ENCODE peak calls at places on chromosomes 4 and X, in ten cellular contexts. W is body of pancreas, U is prostate gland, C is esophagus muscularis mucosa, P is HCT116, Z is right lobe of liver, S is gastrocnemius medialis, Q is suprapubic skin, V is transverse colon, B is A549. O is an unnamed sample.

GRCh38 chr4:26574563-26574962 is 9.3 kb upstream of the TBC1D19 start:
- DNase-seq in W (no peak), U (no peak), B (no peak), Z (no peak), C (no peak), P (no peak), Q (no peak), V (no peak), S (no peak), O (no peak)

GRCh38 chr4:138007572-138007971 is 234.6 kb downstream of the SLC7A11 start:
- DNase-seq in U (no peak), S (no peak), B (no peak), Z (no peak), V (no peak), W (no peak), Q (no peak), C (no peak), P (peak; percentile 13), O (no peak)

GRCh38 chrX:44843318-44843702 is 511 bp upstream of the DUSP21 start:
- DNase-seq in W (no peak), V (no peak), Q (no peak), C (no peak), B (no peak), P (no peak), Z (no peak), S (no peak), U (no peak), O (no peak)

GRCh38 chrX:47176101-47176740 is 17.4 kb upstream of the UBA1 start:
- DNase-seq in W (no peak), S (no peak), B (no peak), Q (peak; percentile 4), V (no peak), U (no peak), C (no peak), Z (no peak), P (no peak), O (no peak)

GRCh38 chr4:103021120-103021519 is 1.6 kb upstream of the SLC9B1 start:
- DNase-seq in V (no peak), U (no peak), Z (no peak), P (no peak), C (no peak), W (no peak), Q (no peak), B (no peak), S (peak; percentile 17), O (no peak)

GRCh38 chr4:176999943-177000543 is 207.3 kb upstream of the VEGFC start:
- DNase-seq in V (no peak), B (peak; percentile 3), C (no peak), Q (no peak), U (peak; percentile 22), S (no peak), Z (no peak), W (no peak), P (no peak), O (peak; percentile 2)

GRCh38 chrX:6574762-6575161 is 39.8 kb upstream of the VCX3A start:
- DNase-seq in B (no peak), Z (no peak), W (no peak), C (no peak), P (no peak), U (no peak), Q (no peak), V (no peak), S (no peak), O (no peak)

GRCh38 chrX:109553862-109554261 is 17.2 kb downstream of the NXT2 start:
- DNase-seq in U (no peak), C (no peak), W (no peak), P (no peak), V (no peak), Q (no peak), B (no peak), S (no peak), Z (no peak), O (no peak)

GRCh38 chrX:9137152-9137551 is 103.2 kb upstream of the FAM9B start:
- DNase-seq in U (no peak), Q (no peak), B (no peak), V (no peak), W (no peak), C (no peak), S (no peak), P (no peak), Z (no peak), O (no peak)

GRCh38 chr4:8742546-8742945 is 129.1 kb downstream of the HMX1 start:
- DNase-seq in V (no peak), B (no peak), Z (no peak), Q (no peak), U (no peak), P (no peak), S (no peak), W (no peak), C (no peak), O (no peak)

GRCh38 chrX:24443943-24444342 is 21.1 kb upstream of the PDK3 start:
- DNase-seq in Q (no peak), P (no peak), S (no peak), U (no peak), C (no peak), W (no peak), B (no peak), V (no peak), Z (no peak), O (no peak)

GRCh38 chr4:83552085-83552484 is 16.2 kb downstream of the GPAT3 start:
- DNase-seq in Z (no peak), V (no peak), S (no peak), W (no peak), B (no peak), U (no peak), Q (no peak), P (no peak), C (no peak), O (no peak)

GRCh38 chrX:78455901-78456300 is 128.5 kb upstream of the CYSLTR1 start:
- DNase-seq in Z (no peak), B (no peak), U (no peak), Q (no peak), S (no peak), C (no peak), P (no peak), V (no peak), W (no peak), O (no peak)

GRCh38 chrX:74536142-74537010 is 78.0 kb downstream of the RLIM start:
- DNase-seq in S (peak; percentile 77), U (peak; percentile 58), Q (peak; percentile 84), B (peak; percentile 30), W (peak; percentile 76), C (peak; percentile 93), P (no peak), V (peak; percentile 78), Z (peak; percentile 88), O (peak; percentile 86)

GRCh38 chrX:142994988-142995387 is 30.7 kb upstream of the SPANXN4 start:
- DNase-seq in Q (no peak), B (no peak), Z (no peak), V (no peak), S (no peak), W (no peak), P (no peak), U (no peak), C (no peak), O (no peak)

GRCh38 chrX:85327060-85327333 is 52.5 kb downstream of the POF1B start:
- DNase-seq in S (no peak), U (no peak), B (no peak), P (no peak), C (no peak), V (no peak), Z (peak; percentile 6), Q (no peak), W (peak; percentile 3), O (no peak)

GRCh38 chr4:52838729-52839722 is 23.1 kb upstream of the RASL11B start:
- DNase-seq in S (no peak), W (no peak), U (no peak), V (no peak), Z (no peak), Q (no peak), P (no peak), B (no peak), C (no peak), O (no peak)
- H3K4me1 ChIP-seq in S (peaks cover 27% of the 10 kb centered on the region), W (peaks cover 10% of the 10 kb centered on the region), U (no peaks in the 10 kb centered on the region), V (no peaks in the 10 kb centered on the region), Z (no peaks in the 10 kb centered on the region), Q (peaks cover 67% of the 10 kb centered on the region), P (peaks cover 14% of the 10 kb centered on the region), B (no peaks in the 10 kb centered on the region), C (peaks cover 16% of the 10 kb centered on the region), O (peaks cover 5% of the 10 kb centered on the region)

GRCh38 chrX:120468825-120469525 is at the start of gene LAMP2:
- DNase-seq in Z (peak; percentile 88), Q (peak; percentile 91), B (peak; percentile 79), C (peak; percentile 95), P (peak; percentile 69), U (peak; percentile 87), S (peak; percentile 93), W (peak; percentile 93), V (peak; percentile 90), O (peak; percentile 90)
- TF ChIP-seq POLR2A in Z (peak; percentile 84), Q (peak; percentile 34), B (peak; percentile 83), C (peak; percentile 72), P (peak; percentile 30), U (peak; percentile 76), S (peak; percentile 86), W (peak; percentile 91), V (peak; percentile 78), O (no peak)

DNA sequence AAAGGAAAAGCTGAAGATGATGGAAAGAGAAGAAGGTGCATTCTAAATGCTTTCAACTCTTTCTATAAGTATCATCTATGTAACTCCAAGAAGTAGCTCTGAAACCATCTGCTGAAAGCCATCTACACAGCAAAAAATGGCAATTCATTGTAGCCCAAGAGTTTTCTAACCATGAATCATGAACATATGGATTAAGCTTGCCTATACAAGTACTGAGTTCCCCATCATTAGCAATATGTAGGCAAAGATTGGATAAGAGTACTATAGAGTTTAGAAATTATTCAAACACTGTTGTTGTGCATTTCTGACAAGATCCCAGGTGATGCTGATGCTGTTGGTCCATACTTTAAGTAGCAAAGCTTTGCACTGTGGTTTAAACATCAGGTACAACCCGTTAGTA is 11.2 kb downstream of the DAPP1 start:
- DNase-seq in C (no peak), S (no peak), V (no peak), U (no peak), P (no peak), W (no peak), B (no peak), Q (no peak), Z (no peak), O (no peak)
- H3K27ac ChIP-seq in C (no peak overlapping the region), S (no peak overlapping the region), V (no peak overlapping the region), U (no peak overlapping the region), P (no peak overlapping the region), W (no peak overlapping the region), B (no peak overlapping the region), Q (no peak overlapping the region), Z (no peak overlapping the region), O (no peak overlapping the region)

DNA sequence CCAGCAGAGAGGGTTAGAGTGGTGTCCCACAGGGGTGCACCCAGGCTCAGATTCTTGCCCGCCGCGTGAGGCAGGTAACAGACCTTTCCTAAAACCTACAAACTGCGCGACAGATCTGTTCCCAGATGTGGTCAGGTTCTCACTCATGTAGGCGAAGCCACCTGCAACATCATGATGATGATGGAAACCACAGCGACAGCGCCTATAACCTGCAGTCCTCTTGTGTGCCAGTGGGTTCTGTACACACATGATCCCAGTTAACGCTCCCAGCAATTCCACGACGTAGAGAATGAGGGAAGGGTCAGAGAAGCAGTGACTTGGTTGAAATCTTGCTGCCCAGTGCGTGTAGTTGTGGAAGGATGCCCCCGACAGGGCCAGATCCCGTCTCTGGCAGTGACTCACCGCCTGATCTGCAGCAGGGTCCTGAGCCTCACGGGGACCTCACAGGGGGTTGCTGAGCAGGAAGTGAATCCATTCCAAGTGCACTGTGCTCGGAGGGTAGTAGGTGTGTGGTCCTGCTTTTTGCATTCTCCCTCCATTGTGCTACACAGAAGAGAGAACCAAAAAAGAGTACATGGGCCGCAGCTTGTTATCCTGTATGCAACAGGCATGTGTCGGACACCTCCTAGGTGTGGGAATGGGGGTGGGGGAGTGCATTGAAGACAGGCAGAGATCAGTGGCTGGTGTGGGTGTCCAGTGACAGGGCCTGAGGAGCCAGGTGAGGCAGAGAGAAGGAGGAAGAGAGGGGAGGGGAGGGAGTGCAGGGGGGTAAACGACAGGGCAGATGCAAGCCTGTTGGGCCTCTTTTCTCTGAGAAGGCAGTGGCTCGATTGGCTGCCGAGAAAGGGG is 66.6 kb downstream of the MTMR1 start:
- DNase-seq in W (no peak), V (no peak), U (no peak), C (no peak), S (no peak), Z (no peak), Q (no peak), B (no peak), P (no peak), O (no peak)
- H3K4me1 ChIP-seq in W (no peaks in the 10 kb centered on the region), V (no peaks in the 10 kb centered on the region), U (no peaks in the 10 kb centered on the region), C (no peaks in the 10 kb centered on the region), S (no peaks in the 10 kb centered on the region), Z (no peaks in the 10 kb centered on the region), Q (no peaks in the 10 kb centered on the region), B (no peaks in the 10 kb centered on the region), P (no peaks in the 10 kb centered on the region), O (no peaks in the 10 kb centered on the region)

O was measured in thyroid gland.